ENCODE peak calls at places on chromosomes 7 and 10, in five cellular contexts. One of them, this sample, is unnamed.

GRCh38 chr7:43537765-43538403 is 45.0 kb upstream of the STK17A start:
- DNase-seq in cardiac muscle cell: peak
- DNase-seq in GM23248: peak
- DNase-seq in effector memory CD8-positive, alpha-beta T cell: no peak
- DNase-seq in ACHN: peak
- DNase-seq in this sample: no peak

GRCh38 chr10:9193120-9193519 is 1138.6 kb downstream of the GATA3 start:
- DNase-seq in cardiac muscle cell: no peak
- DNase-seq in effector memory CD8-positive, alpha-beta T cell: no peak
- DNase-seq in GM23248: no peak
- DNase-seq in ACHN: no peak
- DNase-seq in this sample: no peak

GRCh38 chr7:131895541-131896173 is 339.2 kb upstream of the PODXL start:
- DNase-seq in cardiac muscle cell: peak
- DNase-seq in effector memory CD8-positive, alpha-beta T cell: no peak
- DNase-seq in GM23248: peak
- DNase-seq in ACHN: peak
- DNase-seq in this sample: no peak

GRCh38 chr7:6167587-6168154 is 104.8 kb downstream of the CYTH3 start:
- DNase-seq in ACHN: no peak
- DNase-seq in cardiac muscle cell: no peak
- DNase-seq in effector memory CD8-positive, alpha-beta T cell: no peak
- DNase-seq in GM23248: no peak
- DNase-seq in this sample: no peak

GRCh38 chr7:110681941-110682340 is 409.0 kb upstream of the LRRN3 start:
- DNase-seq in GM23248: no peak
- DNase-seq in cardiac muscle cell: no peak
- DNase-seq in effector memory CD8-positive, alpha-beta T cell: no peak
- DNase-seq in ACHN: no peak
- DNase-seq in this sample: no peak

GRCh38 chr7:87993269-87993668 is 59.2 kb downstream of the ADAM22 start:
- DNase-seq in ACHN: no peak
- DNase-seq in GM23248: no peak
- DNase-seq in effector memory CD8-positive, alpha-beta T cell: no peak
- DNase-seq in cardiac muscle cell: no peak
- DNase-seq in this sample: no peak

GRCh38 chr10:585502-585901 is 104.0 kb downstream of the DIP2C start:
- DNase-seq in cardiac muscle cell: no peak
- DNase-seq in effector memory CD8-positive, alpha-beta T cell: no peak
- DNase-seq in GM23248: no peak
- DNase-seq in ACHN: no peak
- DNase-seq in this sample: no peak

GRCh38 chr7:43569424-43569823 is 13.5 kb upstream of the STK17A start:
- DNase-seq in GM23248: peak
- DNase-seq in effector memory CD8-positive, alpha-beta T cell: no peak
- DNase-seq in cardiac muscle cell: peak
- DNase-seq in ACHN: peak
- DNase-seq in this sample: no peak

GRCh38 chr10:121077331-121077730 is 226.2 kb downstream of the WDR11 start:
- DNase-seq in ACHN: no peak
- DNase-seq in effector memory CD8-positive, alpha-beta T cell: no peak
- DNase-seq in GM23248: peak
- DNase-seq in cardiac muscle cell: peak
- DNase-seq in this sample: no peak

GRCh38 chr10:102779680-102780079 is 35.9 kb downstream of the WBP1L start:
- DNase-seq in ACHN: no peak
- DNase-seq in GM23248: peak
- DNase-seq in cardiac muscle cell: no peak
- DNase-seq in effector memory CD8-positive, alpha-beta T cell: no peak
- DNase-seq in this sample: no peak

GRCh38 chr10:46556515-46557318 is at the start of gene GPRIN2:
- DNase-seq in cardiac muscle cell: no peak
- DNase-seq in ACHN: no peak
- DNase-seq in GM23248: no peak
- DNase-seq in effector memory CD8-positive, alpha-beta T cell: peak
- DNase-seq in this sample: no peak

GRCh38 chr7:108248821-108249220 is 118.7 kb upstream of the LAMB4 start:
- DNase-seq in effector memory CD8-positive, alpha-beta T cell: no peak
- DNase-seq in cardiac muscle cell: no peak
- DNase-seq in ACHN: no peak
- DNase-seq in GM23248: no peak
- DNase-seq in this sample: no peak

GRCh38 chr7:94687810-94688209 is 31.9 kb upstream of the SGCE start:
- DNase-seq in ACHN: no peak
- DNase-seq in effector memory CD8-positive, alpha-beta T cell: no peak
- DNase-seq in GM23248: peak
- DNase-seq in cardiac muscle cell: peak
- DNase-seq in this sample: no peak

GRCh38 chr10:59383436-59383835 is 21.1 kb upstream of the FAM13C start:
- DNase-seq in GM23248: peak
- DNase-seq in ACHN: no peak
- DNase-seq in cardiac muscle cell: peak
- DNase-seq in effector memory CD8-positive, alpha-beta T cell: no peak
- DNase-seq in this sample: no peak

GRCh38 chr7:87567052-87567451 is 33.6 kb downstream of the ABCB1 start:
- DNase-seq in ACHN: no peak
- DNase-seq in effector memory CD8-positive, alpha-beta T cell: no peak
- DNase-seq in cardiac muscle cell: no peak
- DNase-seq in GM23248: no peak
- DNase-seq in this sample: no peak

GRCh38 chr10:132281915-132282666 is 25.7 kb downstream of the STK32C start:
- DNase-seq in ACHN: no peak
- DNase-seq in cardiac muscle cell: no peak
- DNase-seq in GM23248: no peak
- DNase-seq in effector memory CD8-positive, alpha-beta T cell: no peak
- DNase-seq in this sample: peak

GRCh38 chr10:133071801-133072595 is 15.7 kb upstream of the ADGRA1 start:
- DNase-seq in effector memory CD8-positive, alpha-beta T cell: no peak
- DNase-seq in cardiac muscle cell: no peak
- DNase-seq in GM23248: no peak
- DNase-seq in ACHN: no peak
- DNase-seq in this sample: no peak

GRCh38 chr10:71679425-71679824 is 40.2 kb downstream of the C10orf105 start:
- DNase-seq in ACHN: no peak
- DNase-seq in cardiac muscle cell: no peak
- DNase-seq in GM23248: no peak
- DNase-seq in effector memory CD8-positive, alpha-beta T cell: no peak
- DNase-seq in this sample: no peak

This sample was measured in HEK293T.